ENCODE peak calls at places on chromosomes 13 and 19, in four cellular contexts. L is GM12878, X is K562, Z is SK-N-SH. Q is an unnamed sample.

GRCh38 chr13:108227651-108228272 is 9.6 kb downstream of the ABHD13 start:
- DNase-seq in L (no peak), Z (peak), X (peak), Q (peak)

GRCh38 chr13:47908200-47908902 is 92.7 kb downstream of the SUCLA2 start:
- DNase-seq in L (no peak), Z (no peak), X (no peak), Q (peak)

GRCh38 chr13:114081761-114082681 is 50.4 kb downstream of the RASA3 start:
- DNase-seq in Z (no peak), L (no peak), X (no peak), Q (no peak)

GRCh38 chr13:109227344-109227940 is 558.9 kb downstream of the IRS2 start:
- DNase-seq in X (no peak), L (no peak), Z (no peak), Q (no peak)

GRCh38 chr13:40585911-40586471 is 80.5 kb downstream of the FOXO1 start:
- DNase-seq in L (no peak), X (no peak), Z (no peak), Q (no peak)

GRCh38 chr19:40691421-40692211 is 1.2 kb upstream of the NUMBL start:
- DNase-seq in L (no peak), X (peak), Z (peak), Q (no peak)

GRCh38 chr19:18185538-18185937 is 7.5 kb upstream of the MPV17L2 start:
- DNase-seq in Z (no peak), L (no peak), X (no peak), Q (no peak)

GRCh38 chr13:31029129-31029528 is 96.7 kb downstream of the TEX26 start:
- DNase-seq in L (no peak), X (no peak), Z (peak), Q (no peak)

GRCh38 chr19:2477141-2477710 is 1.3 kb downstream of the GADD45B start:
- DNase-seq in X (no peak), L (no peak), Z (no peak), Q (no peak)

GRCh38 chr19:47186337-47187022 is 44.5 kb downstream of the BBC3 start:
- DNase-seq in X (no peak), L (peak), Z (peak), Q (no peak)

GRCh38 chr19:37977992-37978391 is 71.0 kb downstream of the SIPA1L3 start:
- DNase-seq in X (no peak), L (no peak), Z (no peak), Q (no peak)

GRCh38 chr13:27667946-27668345 is 46.3 kb downstream of the POLR1D start:
- DNase-seq in Z (peak), X (peak), L (no peak), Q (no peak)

GRCh38 chr13:36526897-36527296 is 94.6 kb downstream of the CCNA1 start:
- DNase-seq in Z (no peak), X (no peak), L (no peak), Q (no peak)

GRCh38 chr13:50916701-50917184 is 7.2 kb downstream of the RNASEH2B start:
- DNase-seq in X (no peak), Z (no peak), L (no peak), Q (no peak)

GRCh38 chr13:26476111-26476743 is 81.3 kb upstream of the WASF3 start:
- DNase-seq in L (no peak), X (no peak), Z (no peak), Q (peak)

GRCh38 chr13:22880756-22881701 is 299.8 kb upstream of the SGCG start:
- DNase-seq in L (no peak), X (no peak), Z (no peak), Q (no peak)

GRCh38 chr19:2575734-2576481 is 100.0 kb downstream of the GADD45B start:
- DNase-seq in X (no peak), L (no peak), Z (peak), Q (peak)

GRCh38 chr13:45108716-45109706 is 11.3 kb upstream of the GTF2F2 start:
- DNase-seq in L (peak), X (peak), Z (no peak), Q (no peak)

GRCh38 chr19:27824108-27824507 is 1388.8 kb downstream of the UQCRFS1 start:
- DNase-seq in L (no peak), X (no peak), Z (no peak), Q (no peak)

GRCh38 chr19:48627865-48628314 is 8.6 kb downstream of the SPHK2 start:
- DNase-seq in Z (no peak), X (no peak), L (no peak), Q (no peak)

GRCh38 chr19:48627211-48627864 is 8.0 kb downstream of the SPHK2 start:
- DNase-seq in Z (no peak), X (no peak), L (no peak), Q (peak)

GRCh38 chr19:48624791-48625723 is 5.8 kb downstream of the SPHK2 start:
- DNase-seq in X (no peak), Z (no peak), L (no peak), Q (no peak)

GRCh38 chr19:48624067-48624594 is 4.8 kb downstream of the SPHK2 start:
- DNase-seq in L (peak), Z (peak), X (peak), Q (peak)

GRCh38 chr19:48625891-48626327 is 6.6 kb downstream of the SPHK2 start:
- DNase-seq in L (no peak), Z (no peak), X (no peak), Q (no peak)
- TF ChIP-seq GABPA in L (no peak), Z (no peak), X (no peak), Q (no peak)

GRCh38 chr19:36030264-36031148 is 2.2 kb downstream of the CLIP3 start:
- DNase-seq in L (peak), X (no peak), Z (peak), Q (no peak)
- TF ChIP-seq MXI1 in L (no peak), X (no peak), Z (no peak), Q (no peak)

GRCh38 chr19:50551713-50552187 is 16.5 kb downstream of the LRRC4B start:
- DNase-seq in L (no peak), Z (peak), X (peak), Q (no peak)
- TF ChIP-seq GABPA in L (no peak), Z (no peak), X (no peak), Q (no peak)

GRCh38 chr13:32229443-32229842 is 85.7 kb downstream of the ZAR1L start:
- DNase-seq in X (no peak), Z (no peak), L (no peak), Q (no peak)

GRCh38 chr13:32222046-32222676 is 93.0 kb downstream of the ZAR1L start:
- DNase-seq in Z (no peak), X (no peak), L (no peak), Q (no peak)

GRCh38 chr13:32228330-32229041 is 86.7 kb downstream of the ZAR1L start:
- DNase-seq in L (no peak), X (no peak), Z (no peak), Q (no peak)

GRCh38 chr13:32224916-32225315 is 90.2 kb downstream of the ZAR1L start:
- DNase-seq in Z (no peak), X (no peak), L (no peak), Q (no peak)

GRCh38 chr13:32225494-32225931 is 89.7 kb downstream of the ZAR1L start:
- DNase-seq in X (no peak), Z (no peak), L (no peak), Q (no peak)
- TF ChIP-seq MXI1 in X (no peak), Z (no peak), L (no peak), Q (no peak)

GRCh38 chr13:94063096-94063495 is 416.4 kb downstream of the DCT start:
- DNase-seq in X (no peak), L (no peak), Z (no peak), Q (no peak)

GRCh38 chr13:94058821-94059360 is 420.6 kb downstream of the DCT start:
- DNase-seq in L (no peak), Z (no peak), X (no peak), Q (no peak)

GRCh38 chr13:94057618-94058017 is 421.9 kb downstream of the DCT start:
- DNase-seq in X (no peak), Z (peak), L (no peak), Q (no peak)

GRCh38 chr13:94065741-94066140 is 413.7 kb downstream of the DCT start:
- DNase-seq in Z (peak), X (no peak), L (no peak), Q (no peak)

DNA sequence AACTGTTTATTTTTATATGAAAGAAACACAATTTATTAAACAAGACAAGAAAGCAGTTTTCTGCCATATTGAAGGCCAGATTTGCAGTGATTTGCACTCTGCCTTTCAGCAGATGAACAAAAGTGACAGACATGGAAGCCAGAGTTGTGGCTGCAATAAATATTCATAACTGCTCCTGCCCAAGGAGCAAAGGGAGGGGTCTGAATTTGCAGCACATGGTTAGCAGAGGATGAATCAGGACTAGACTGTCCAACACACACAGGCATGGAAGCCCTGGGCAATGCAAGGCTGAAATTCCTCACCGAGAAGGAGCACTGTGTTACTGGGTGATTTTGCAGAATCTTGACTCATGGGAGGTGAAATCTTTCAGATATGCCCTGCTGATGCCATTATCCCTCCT is 418.2 kb downstream of the DCT start:
- DNase-seq in X (no peak), Z (no peak), L (no peak), Q (no peak)
- TF ChIP-seq GABPA in X (no peak), Z (no peak), L (no peak), Q (no peak)

GRCh38 chr19:33124207-33125098 is 7.5 kb upstream of the WDR88 start:
- DNase-seq in X (peak), Z (peak), L (no peak), Q (no peak)

GRCh38 chr19:33130433-33130832 is 1.5 kb upstream of the WDR88 start:
- DNase-seq in X (no peak), L (no peak), Z (no peak), Q (no peak)

GRCh38 chr19:33129901-33130300 is 2.0 kb upstream of the WDR88 start:
- DNase-seq in Z (no peak), X (no peak), L (no peak), Q (no peak)

GRCh38 chr19:33125929-33126388 is 6.0 kb upstream of the WDR88 start:
- DNase-seq in X (peak), L (peak), Z (peak), Q (peak)
- TF ChIP-seq MXI1 in X (no peak), L (no peak), Z (peak), Q (no peak)

GRCh38 chr13:54536112-54536511 is 1507.5 kb downstream of the OLFM4 start:
- DNase-seq in X (no peak), L (no peak), Z (peak), Q (no peak)
- TF ChIP-seq GABPA in X (no peak), L (no peak), Z (no peak), Q (no peak)

DNA sequence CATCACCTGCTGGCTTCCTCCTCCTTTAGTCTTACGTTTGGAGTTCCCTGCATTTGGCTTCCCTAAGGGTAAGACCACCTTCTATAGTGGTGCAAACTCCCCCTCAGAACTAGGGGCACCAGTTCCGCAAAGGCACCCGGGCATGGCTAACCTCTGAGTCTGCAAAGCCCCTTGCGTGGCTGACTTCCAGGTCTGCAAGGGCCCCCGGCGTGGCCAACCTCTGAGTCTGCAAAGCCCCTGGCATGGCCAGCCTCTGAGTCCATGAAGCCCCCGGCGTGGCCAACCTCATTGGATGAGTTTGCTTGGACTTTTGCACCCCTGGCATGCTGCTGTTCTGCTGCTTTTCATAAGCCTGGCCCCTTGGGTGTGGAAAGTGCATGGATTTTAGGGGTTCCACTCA is 5.1 kb downstream of the MCF2L start:
- DNase-seq in X (no peak), L (no peak), Z (no peak), Q (no peak)
- TF ChIP-seq MXI1 in X (no peak), L (no peak), Z (no peak), Q (no peak)

DNA sequence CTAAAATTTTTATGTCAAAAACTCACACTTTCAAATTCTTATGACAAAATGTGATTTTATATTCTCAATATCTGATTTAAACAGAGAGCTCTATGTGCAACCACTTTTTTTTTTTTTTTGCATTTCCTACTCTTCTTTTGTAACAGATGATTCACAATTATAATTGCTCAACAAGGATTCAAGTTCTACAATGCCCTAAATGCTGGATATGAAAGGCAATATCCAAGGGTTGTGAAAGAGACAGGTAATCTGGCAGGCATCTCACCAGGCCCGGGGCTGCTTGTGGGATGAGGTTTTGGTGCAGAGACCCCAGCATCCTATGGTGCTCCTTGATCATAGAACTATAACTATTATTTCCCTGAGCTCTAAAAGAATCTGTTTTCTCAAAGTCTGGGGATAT is 363.6 kb upstream of the NBEA start:
- DNase-seq in X (no peak), L (no peak), Z (no peak), Q (no peak)
- TF ChIP-seq GABPA in X (no peak), L (no peak), Z (no peak), Q (no peak)